ENCODE peak calls at places on chromosomes 13 and 19, in nine cellular contexts. M, D, H, T, B, X, I, F and L are unnamed samples.

GRCh38 chr13:96248103-96248502 is 158.2 kb downstream of the HS6ST3 start:
- DNase-seq in M (no peak), D (no peak), H (no peak), T (no peak), B (no peak), X (no peak), I (no peak), F (no peak), L (no peak)

GRCh38 chr13:50592412-50593145 is 250.9 kb downstream of the DLEU7 start:
- DNase-seq in M (peak; percentile 30), D (no peak), H (peak; percentile 92), T (no peak), B (no peak), X (peak; percentile 81), I (peak; percentile 66), F (no peak), L (no peak)

GRCh38 chr13:99080131-99080530 is 102.3 kb upstream of the DOCK9 start:
- DNase-seq in M (no peak), D (no peak), H (no peak), T (no peak), B (no peak), X (no peak), I (no peak), F (no peak), L (no peak)

GRCh38 chr19:5113633-5114586 is 145.0 kb downstream of the KDM4B start:
- DNase-seq in M (no peak), D (no peak), H (no peak), T (no peak), B (no peak), X (no peak), I (no peak), F (no peak), L (no peak)

GRCh38 chr13:22252281-22252830 is 581.5 kb downstream of the FGF9 start:
- DNase-seq in M (no peak), D (no peak), H (no peak), T (no peak), B (no peak), X (no peak), I (no peak), F (no peak), L (no peak)

GRCh38 chr19:1107655-1108261 is 4.0 kb downstream of the GPX4 start:
- DNase-seq in M (no peak), D (peak; percentile 42), H (no peak), T (no peak), B (no peak), X (no peak), I (no peak), F (no peak), L (no peak)

GRCh38 chr19:18712981-18713380 is 29.5 kb downstream of the CRTC1 start:
- DNase-seq in M (no peak), D (no peak), H (no peak), T (no peak), B (no peak), X (no peak), I (no peak), F (no peak), L (no peak)

GRCh38 chr13:23828866-23829265 is 60.3 kb downstream of the MIPEP start:
- DNase-seq in M (peak; percentile 55), D (no peak), H (peak; percentile 63), T (no peak), B (no peak), X (peak; percentile 39), I (no peak), F (no peak), L (no peak)

GRCh38 chr13:19862511-19863313 is 737 bp downstream of the ZMYM5 start:
- DNase-seq in M (peak; percentile 12), D (peak; percentile 48), H (peak; percentile 30), T (peak; percentile 52), B (peak; percentile 50), X (peak; percentile 41), I (peak; percentile 27), F (no peak), L (peak; percentile 74)

GRCh38 chr13:51935326-51936171 is 73.8 kb downstream of the CCDC70 start:
- DNase-seq in M (peak; percentile 21), D (peak; percentile 3), H (peak; percentile 20), T (peak; percentile 64), B (no peak), X (peak; percentile 9), I (peak; percentile 44), F (no peak), L (no peak)

GRCh38 chr13:35961461-35962220 is 169.5 kb downstream of the DCLK1 start:
- DNase-seq in M (no peak), D (no peak), H (no peak), T (no peak), B (no peak), X (no peak), I (peak; percentile 13), F (no peak), L (no peak)

GRCh38 chr19:13215572-13216380 is 65.6 kb downstream of the IER2 start:
- DNase-seq in M (no peak), D (no peak), H (no peak), T (no peak), B (no peak), X (peak; percentile 68), I (peak; percentile 26), F (no peak), L (no peak)

GRCh38 chr13:40152145-40152544 is 496.7 kb downstream of the COG6 start:
- DNase-seq in M (peak; percentile 71), D (peak; percentile 47), H (peak; percentile 90), T (no peak), B (no peak), X (peak; percentile 78), I (peak; percentile 67), F (peak; percentile 13), L (no peak)

GRCh38 chr19:6132482-6132881 is 3.0 kb upstream of the ACSBG2 start:
- DNase-seq in M (no peak), D (no peak), H (no peak), T (no peak), B (no peak), X (no peak), I (no peak), F (no peak), L (no peak)

GRCh38 chr19:28327905-28328304 is 885.0 kb downstream of the UQCRFS1 start:
- DNase-seq in M (no peak), D (no peak), H (no peak), T (no peak), B (no peak), X (no peak), I (no peak), F (no peak), L (no peak)

GRCh38 chr13:59494151-59494550 is 669.6 kb downstream of the DIAPH3 start:
- DNase-seq in M (no peak), D (no peak), H (no peak), T (no peak), B (no peak), X (no peak), I (no peak), F (no peak), L (no peak)

GRCh38 chr19:6806488-6806887 is 34.0 kb downstream of the VAV1 start:
- DNase-seq in M (no peak), D (peak; percentile 46), H (no peak), T (no peak), B (no peak), X (no peak), I (peak; percentile 51), F (no peak), L (no peak)

GRCh38 chr19:55082023-55082851 is 6.6 kb downstream of the EPS8L1 start:
- DNase-seq in M (peak; percentile 45), D (no peak), H (no peak), T (no peak), B (peak; percentile 72), X (no peak), I (peak; percentile 37), F (no peak), L (no peak)

GRCh38 chr19:39007096-39007495 is 25.3 kb downstream of the FBXO27 start:
- DNase-seq in M (no peak), D (no peak), H (no peak), T (no peak), B (no peak), X (no peak), I (no peak), F (no peak), L (no peak)

GRCh38 chr19:31231181-31231580 is 118.1 kb downstream of the TSHZ3 start:
- DNase-seq in M (no peak), D (no peak), H (no peak), T (no peak), B (no peak), X (no peak), I (no peak), F (no peak), L (no peak)

GRCh38 chr13:43865892-43866291 is 13.6 kb downstream of the CCDC122 start:
- DNase-seq in M (peak; percentile 44), D (no peak), H (peak; percentile 89), T (no peak), B (no peak), X (peak; percentile 46), I (peak; percentile 60), F (peak; percentile 39), L (no peak)

GRCh38 chr19:55632463-55632834 is 8.1 kb upstream of the ZNF784 start:
- DNase-seq in M (peak; percentile 71), D (peak; percentile 96), H (peak; percentile 89), T (peak; percentile 94), B (peak; percentile 66), X (peak; percentile 90), I (peak; percentile 99), F (peak; percentile 95), L (peak; percentile 88)